ENCODE peak calls at places on chromosomes 11 and 22, in five cellular contexts. K is ovary, W is astrocyte of the spinal cord, I is left ventricle myocardium inferior, P is lower lobe of right lung. B is an unnamed sample.
A peak's percentile ranks its signal among the peaks of the same experiment; 100 is the strongest.

GRCh38 chr22:38843201-38843715 is 570 bp downstream of the NPTXR start:
- DNase-seq in K (peak; percentile 61), W (peak; percentile 69), I (peak; percentile 41), P (peak; percentile 59), B (peak; percentile 52)

GRCh38 chr11:83827940-83828554 is 541.9 kb upstream of the CCDC90B start:
- DNase-seq in K (no peak), W (peak; percentile 67), I (no peak), P (no peak), B (peak; percentile 57)

GRCh38 chr11:42462558-42463310 is 849.1 kb upstream of the API5 start:
- DNase-seq in K (no peak), W (peak; percentile 55), I (no peak), P (no peak), B (peak; percentile 14)

GRCh38 chr22:44440224-44441160 is 57.5 kb downstream of the RTL6 start:
- DNase-seq in K (no peak), W (no peak), I (no peak), P (no peak), B (no peak)

GRCh38 chr22:33400061-33400840 is 342.1 kb upstream of the SYN3 start:
- DNase-seq in K (no peak), W (no peak), I (no peak), P (no peak), B (no peak)

GRCh38 chr22:50174382-50175190 is 4.1 kb downstream of the PANX2 start:
- DNase-seq in K (no peak), W (no peak), I (no peak), P (no peak), B (no peak)

GRCh38 chr22:32325416-32325801 is 32.3 kb upstream of the RFPL3 start:
- DNase-seq in K (no peak), W (no peak), I (no peak), P (no peak), B (no peak)

GRCh38 chr11:58905141-58905715 is 34.1 kb upstream of the GLYATL1 start:
- DNase-seq in K (no peak), W (peak; percentile 72), I (peak; percentile 23), P (peak; percentile 46), B (peak; percentile 66)

GRCh38 chr11:15128621-15129020 is 13.9 kb downstream of the INSC start:
- DNase-seq in K (no peak), W (no peak), I (no peak), P (no peak), B (no peak)

GRCh38 chr11:66477256-66478201 is 2.7 kb upstream of the DPP3 start:
- DNase-seq in K (no peak), W (no peak), I (no peak), P (no peak), B (no peak)

DNA sequence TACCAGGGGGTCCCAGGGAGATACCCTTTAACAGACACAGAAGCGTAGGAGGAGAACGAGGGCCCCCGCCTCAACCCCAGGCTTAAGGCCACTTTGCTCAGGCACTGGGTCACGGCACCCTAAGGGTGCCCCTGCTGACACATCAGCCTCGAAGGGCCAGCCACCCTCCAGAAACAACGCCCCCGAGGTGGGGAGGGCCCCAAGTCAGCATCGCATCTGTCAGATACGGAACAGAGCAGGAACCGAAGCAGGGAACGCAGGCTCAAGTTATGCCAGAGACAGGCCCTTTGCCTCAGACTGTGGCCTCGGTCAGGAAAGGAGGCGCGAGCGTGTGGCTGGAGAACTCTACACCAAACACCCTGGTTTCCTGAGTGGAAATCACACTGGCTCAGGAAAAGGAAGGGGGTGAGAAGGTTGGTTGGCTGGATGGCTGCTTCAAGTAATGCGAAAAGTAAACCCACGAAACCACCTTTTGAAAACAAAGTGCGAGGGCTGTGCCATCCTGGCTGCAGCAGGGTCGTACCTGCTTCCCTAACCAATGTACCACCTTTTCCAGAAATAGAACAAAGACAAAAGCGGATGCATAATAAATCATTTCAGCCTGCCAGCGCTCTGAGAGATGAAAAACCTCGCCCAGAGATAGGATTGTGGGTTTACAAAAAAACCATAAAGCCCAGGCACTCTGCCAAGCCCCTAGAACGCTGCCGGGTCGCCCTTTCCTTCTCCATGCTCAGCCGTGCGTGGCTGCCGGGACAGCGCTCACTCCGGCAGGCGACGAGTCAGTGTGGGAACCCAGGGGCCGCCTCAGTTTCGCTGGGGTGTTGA is 38.5 kb downstream of the TRMU start:
- DNase-seq in K (no peak), W (peak; percentile 9), I (no peak), P (no peak), B (no peak)
- H3K4me3 ChIP-seq in K (no peak overlapping the region), W (no peak overlapping the region), I (no peak overlapping the region), P (no peak overlapping the region), B (no peak overlapping the region)

GRCh38 chr11:78046486-78046854 is 17.2 kb upstream of the THRSP start:
- DNase-seq in K (no peak), W (no peak), I (no peak), P (no peak), B (no peak)
- TF ChIP-seq CTCF in K (no peak), W (no peak), I (peak; percentile 5), P (no peak), B (no peak)

GRCh38 chr11:96335389-96335788 is 7.6 kb downstream of the MAML2 start:
- DNase-seq in K (no peak), W (no peak), I (no peak), P (no peak), B (peak; percentile 76)

GRCh38 chr11:96338910-96339703 is 3.9 kb downstream of the MAML2 start:
- DNase-seq in K (peak; percentile 33), W (peak; percentile 79), I (peak; percentile 31), P (peak; percentile 70), B (peak; percentile 78)

GRCh38 chr11:96340555-96340885 is 2.5 kb downstream of the MAML2 start:
- DNase-seq in K (no peak), W (no peak), I (no peak), P (no peak), B (peak; percentile 62)

GRCh38 chr11:96339704-96340554 is 3.1 kb downstream of the MAML2 start:
- DNase-seq in K (no peak), W (peak; percentile 52), I (no peak), P (no peak), B (peak; percentile 61)

GRCh38 chr11:96337541-96338530 is 5.2 kb downstream of the MAML2 start:
- DNase-seq in K (no peak), W (peak; percentile 50), I (peak; percentile 30), P (no peak), B (peak; percentile 54)
- H3K4me3 ChIP-seq in K (no peak overlapping the region), W (no peak overlapping the region), I (peak overlapping the region; percentile 76), P (peak overlapping the region; percentile 82), B (no peak overlapping the region)

GRCh38 chr11:134580635-134581025 is 168.6 kb upstream of the B3GAT1 start:
- DNase-seq in K (no peak), W (no peak), I (no peak), P (no peak), B (no peak)

GRCh38 chr11:134579709-134580634 is 167.9 kb upstream of the B3GAT1 start:
- DNase-seq in K (no peak), W (no peak), I (no peak), P (no peak), B (no peak)

GRCh38 chr11:134581121-134581626 is 169.1 kb upstream of the B3GAT1 start:
- DNase-seq in K (no peak), W (no peak), I (no peak), P (no peak), B (no peak)

GRCh38 chr11:134577801-134578200 is 165.8 kb upstream of the B3GAT1 start:
- DNase-seq in K (no peak), W (no peak), I (no peak), P (no peak), B (no peak)

GRCh38 chr11:134578807-134579708 is 167.0 kb upstream of the B3GAT1 start:
- DNase-seq in K (no peak), W (no peak), I (no peak), P (no peak), B (no peak)
- TF ChIP-seq CTCF in K (no peak), W (no peak), I (peak; percentile 22), P (no peak), B (no peak)